ENCODE peak calls at places on chromosomes 12 and 14, in nine cellular contexts. One of them, this sample, is unnamed. For H3K36me3, the result is how much of the 10 kb centered on the place peaks cover.

GRCh38 chr14:29168149-29168548 is 401.6 kb downstream of the FOXG1 start:
- DNase-seq in brain microvascular endothelial cell: no peak
- DNase-seq in lower lobe of right lung: no peak
- DNase-seq in tibial artery: no peak
- DNase-seq in PC-3: no peak
- DNase-seq in WERI-Rb-1: no peak
- DNase-seq in OCI-LY7: no peak
- DNase-seq in psoas muscle: no peak
- DNase-seq in hepatocyte: no peak
- DNase-seq in this sample: no peak

GRCh38 chr12:131869871-131870418 is 24.5 kb upstream of the ULK1 start:
- DNase-seq in brain microvascular endothelial cell: peak
- DNase-seq in lower lobe of right lung: no peak
- DNase-seq in tibial artery: no peak
- DNase-seq in PC-3: peak
- DNase-seq in WERI-Rb-1: no peak
- DNase-seq in OCI-LY7: no peak
- DNase-seq in psoas muscle: no peak
- DNase-seq in hepatocyte: no peak
- DNase-seq in this sample: no peak

GRCh38 chr14:30779210-30779609 is 95.1 kb upstream of the COCH start:
- DNase-seq in brain microvascular endothelial cell: peak
- DNase-seq in lower lobe of right lung: no peak
- DNase-seq in tibial artery: no peak
- DNase-seq in PC-3: peak
- DNase-seq in WERI-Rb-1: no peak
- DNase-seq in OCI-LY7: no peak
- DNase-seq in psoas muscle: no peak
- DNase-seq in hepatocyte: no peak
- DNase-seq in this sample: no peak

GRCh38 chr12:121989951-121990647 is 31.6 kb upstream of the BCL7A start:
- DNase-seq in brain microvascular endothelial cell: no peak
- DNase-seq in lower lobe of right lung: no peak
- DNase-seq in tibial artery: no peak
- DNase-seq in PC-3: no peak
- DNase-seq in WERI-Rb-1: no peak
- DNase-seq in OCI-LY7: no peak
- DNase-seq in psoas muscle: no peak
- DNase-seq in hepatocyte: no peak
- DNase-seq in this sample: no peak

GRCh38 chr14:102668291-102668873 is 75.9 kb downstream of the RCOR1 start:
- DNase-seq in brain microvascular endothelial cell: no peak
- DNase-seq in lower lobe of right lung: no peak
- DNase-seq in tibial artery: no peak
- DNase-seq in PC-3: no peak
- DNase-seq in WERI-Rb-1: no peak
- DNase-seq in OCI-LY7: no peak
- DNase-seq in psoas muscle: no peak
- DNase-seq in hepatocyte: no peak
- DNase-seq in this sample: no peak

GRCh38 chr12:116319316-116319715 is 41.8 kb upstream of the MED13L start:
- DNase-seq in brain microvascular endothelial cell: no peak
- DNase-seq in lower lobe of right lung: no peak
- DNase-seq in tibial artery: no peak
- DNase-seq in PC-3: peak
- DNase-seq in WERI-Rb-1: no peak
- DNase-seq in OCI-LY7: no peak
- DNase-seq in psoas muscle: no peak
- DNase-seq in hepatocyte: no peak
- DNase-seq in this sample: no peak

GRCh38 chr12:124737040-124737419 is 126.6 kb downstream of the SCARB1 start:
- DNase-seq in brain microvascular endothelial cell: no peak
- DNase-seq in lower lobe of right lung: no peak
- DNase-seq in tibial artery: no peak
- DNase-seq in PC-3: peak
- DNase-seq in WERI-Rb-1: no peak
- DNase-seq in OCI-LY7: no peak
- DNase-seq in psoas muscle: no peak
- DNase-seq in hepatocyte: no peak
- DNase-seq in this sample: no peak

GRCh38 chr12:104507672-104508071 is 50.9 kb downstream of the CHST11 start:
- DNase-seq in brain microvascular endothelial cell: no peak
- DNase-seq in lower lobe of right lung: no peak
- DNase-seq in tibial artery: no peak
- DNase-seq in PC-3: no peak
- DNase-seq in WERI-Rb-1: no peak
- DNase-seq in OCI-LY7: no peak
- DNase-seq in psoas muscle: no peak
- DNase-seq in hepatocyte: no peak
- DNase-seq in this sample: no peak

GRCh38 chr12:53302903-53303302 is 3.4 kb downstream of the MYG1 start:
- DNase-seq in brain microvascular endothelial cell: no peak
- DNase-seq in lower lobe of right lung: no peak
- DNase-seq in tibial artery: no peak
- DNase-seq in PC-3: no peak
- DNase-seq in WERI-Rb-1: no peak
- DNase-seq in OCI-LY7: no peak
- DNase-seq in psoas muscle: no peak
- DNase-seq in hepatocyte: no peak
- DNase-seq in this sample: no peak

DNA sequence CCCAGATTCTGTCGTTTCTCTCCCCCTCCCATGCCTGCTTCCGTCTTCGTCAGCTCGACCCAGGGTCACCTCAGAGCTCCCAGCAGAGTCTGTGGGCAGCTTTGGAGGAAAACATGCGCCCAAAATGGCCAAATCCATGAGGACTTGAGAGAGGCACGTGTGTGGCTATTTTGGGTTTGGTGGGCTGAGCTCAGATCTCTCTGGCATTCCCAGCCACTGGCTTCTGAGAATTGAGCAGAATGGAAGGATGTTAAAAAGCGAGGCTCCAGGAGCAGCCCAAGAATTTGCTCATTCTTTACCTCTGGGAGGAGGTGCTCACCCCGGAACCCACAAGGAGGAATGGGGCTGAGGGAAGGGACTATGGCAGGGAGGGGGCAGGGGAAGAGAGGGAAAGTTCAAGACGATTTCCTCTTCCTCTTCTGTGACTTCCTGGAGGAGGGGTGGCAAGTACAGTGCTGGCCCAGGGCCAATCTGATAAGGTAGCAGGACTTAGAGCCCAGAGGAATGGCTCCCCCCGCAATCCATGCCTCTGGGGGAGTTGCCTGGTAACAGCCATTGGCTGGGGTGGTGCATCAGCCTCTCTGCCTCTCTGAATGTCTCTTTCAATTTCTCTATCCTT is 20.1 kb downstream of the TSPAN9 start:
- DNase-seq in brain microvascular endothelial cell: peak
- DNase-seq in lower lobe of right lung: peak
- DNase-seq in tibial artery: peak
- DNase-seq in PC-3: no peak
- DNase-seq in WERI-Rb-1: no peak
- DNase-seq in OCI-LY7: no peak
- DNase-seq in psoas muscle: peak
- DNase-seq in hepatocyte: peak
- DNase-seq in this sample: no peak
- H3K4me3 ChIP-seq in brain microvascular endothelial cell: peak
- H3K4me3 ChIP-seq in lower lobe of right lung: peak
- H3K4me3 ChIP-seq in tibial artery: peak
- H3K4me3 ChIP-seq in PC-3: no peak
- H3K4me3 ChIP-seq in WERI-Rb-1: no peak
- H3K4me3 ChIP-seq in OCI-LY7: no peak
- H3K4me3 ChIP-seq in psoas muscle: no peak
- H3K4me3 ChIP-seq in hepatocyte: no peak
- H3K4me3 ChIP-seq in this sample: no peak

DNA sequence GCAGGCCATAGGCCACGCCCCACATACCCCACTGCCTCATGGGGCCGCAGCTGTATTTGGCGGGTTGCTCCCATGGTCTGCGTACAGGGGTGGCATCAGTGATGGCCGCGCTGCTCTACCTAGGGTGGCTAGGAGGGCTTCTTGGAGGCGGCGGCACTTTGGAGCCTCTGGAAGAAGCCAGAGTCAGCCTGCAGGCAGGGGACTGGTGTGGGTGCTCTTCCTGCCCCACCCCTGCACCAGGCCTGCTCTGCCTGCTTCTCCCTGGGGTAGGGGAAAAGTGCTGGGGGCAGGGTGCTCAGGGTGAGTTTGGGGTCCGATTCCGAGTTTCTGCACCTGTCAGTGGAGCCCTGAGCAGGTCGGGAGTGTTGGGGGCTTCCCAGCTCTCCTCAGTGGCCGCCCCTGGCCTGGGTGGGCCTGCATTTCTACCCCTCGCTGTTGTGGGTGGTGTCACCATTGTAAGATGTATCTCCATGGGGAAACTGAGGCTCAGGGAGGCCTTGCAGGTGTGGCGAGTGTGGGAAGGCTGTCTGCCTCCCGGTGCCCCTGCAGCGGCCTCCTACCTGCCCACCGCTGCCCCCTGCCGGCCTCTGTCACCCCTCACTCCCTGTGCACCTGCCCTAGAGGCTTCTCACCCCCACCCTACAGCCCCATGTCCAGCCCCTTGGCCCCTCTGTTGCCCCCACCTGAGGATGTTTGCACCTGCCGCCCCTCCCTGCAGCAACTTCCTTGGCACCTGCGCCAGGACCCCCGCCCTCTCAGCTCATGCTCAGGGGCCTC is 5.5 kb downstream of the CEP170B start:
- DNase-seq in brain microvascular endothelial cell: no peak
- DNase-seq in lower lobe of right lung: peak
- DNase-seq in tibial artery: peak
- DNase-seq in PC-3: peak
- DNase-seq in WERI-Rb-1: peak
- DNase-seq in OCI-LY7: peak
- DNase-seq in psoas muscle: peak
- DNase-seq in hepatocyte: no peak
- DNase-seq in this sample: no peak
- TF ChIP-seq CTCF in brain microvascular endothelial cell: peak
- TF ChIP-seq CTCF in lower lobe of right lung: peak
- TF ChIP-seq CTCF in tibial artery: peak
- TF ChIP-seq CTCF in PC-3: peak
- TF ChIP-seq CTCF in WERI-Rb-1: peak
- TF ChIP-seq CTCF in OCI-LY7: peak
- TF ChIP-seq CTCF in psoas muscle: peak
- TF ChIP-seq CTCF in hepatocyte: peak
- TF ChIP-seq CTCF in this sample: peak

DNA sequence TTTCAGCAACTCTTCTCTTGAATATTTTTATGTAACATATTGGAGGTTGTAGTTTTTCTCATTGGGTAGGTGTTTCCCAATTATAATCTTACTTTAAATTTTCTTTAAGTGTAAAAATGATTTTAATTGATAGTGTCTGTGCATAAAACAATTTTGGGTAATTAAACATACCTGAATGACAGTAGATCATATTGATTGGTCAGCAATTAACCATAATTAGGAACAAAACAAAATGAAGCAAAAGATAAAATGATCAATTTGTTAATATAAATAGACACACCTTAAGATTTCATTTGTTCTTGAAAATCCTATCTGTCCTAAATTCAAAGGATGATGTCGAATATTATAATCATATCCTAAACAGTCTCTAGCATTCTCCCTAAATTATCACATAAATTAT is 468.3 kb downstream of the PDZRN4 start:
- DNase-seq in brain microvascular endothelial cell: no peak
- DNase-seq in lower lobe of right lung: no peak
- DNase-seq in tibial artery: no peak
- DNase-seq in PC-3: no peak
- DNase-seq in WERI-Rb-1: no peak
- DNase-seq in OCI-LY7: no peak
- DNase-seq in psoas muscle: no peak
- DNase-seq in hepatocyte: no peak
- DNase-seq in this sample: no peak
- H3K36me3 ChIP-seq in brain microvascular endothelial cell: under half
- H3K36me3 ChIP-seq in lower lobe of right lung: under half
- H3K36me3 ChIP-seq in tibial artery: under half
- H3K36me3 ChIP-seq in PC-3: under half
- H3K36me3 ChIP-seq in WERI-Rb-1: under half
- H3K36me3 ChIP-seq in OCI-LY7: under half
- H3K36me3 ChIP-seq in psoas muscle: under half
- H3K36me3 ChIP-seq in hepatocyte: under half
- H3K36me3 ChIP-seq in this sample: under half

DNA sequence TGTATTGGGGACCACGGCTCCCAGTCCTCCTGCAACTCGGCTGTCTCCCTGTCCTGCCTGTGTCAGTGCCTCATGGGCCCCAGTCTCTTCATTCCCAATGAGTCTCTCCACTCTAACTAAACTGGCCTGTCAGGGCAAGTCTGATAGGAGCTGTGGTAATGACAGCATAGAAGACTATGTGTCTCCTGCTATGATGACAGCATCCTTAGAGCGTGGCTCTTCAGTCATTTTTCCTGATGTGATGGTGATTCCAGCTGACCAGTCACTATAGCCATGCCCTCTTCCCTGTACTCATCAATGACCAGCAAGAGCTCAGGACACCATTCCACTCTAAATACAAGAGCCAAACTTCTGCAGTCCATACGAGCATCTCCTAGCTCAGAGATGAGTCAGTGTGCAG is 339.8 kb downstream of the PCNX1 start:
- DNase-seq in brain microvascular endothelial cell: peak
- DNase-seq in lower lobe of right lung: no peak
- DNase-seq in tibial artery: no peak
- DNase-seq in PC-3: no peak
- DNase-seq in WERI-Rb-1: no peak
- DNase-seq in OCI-LY7: no peak
- DNase-seq in psoas muscle: no peak
- DNase-seq in hepatocyte: no peak
- DNase-seq in this sample: no peak
- H3K4me3 ChIP-seq in brain microvascular endothelial cell: no peak
- H3K4me3 ChIP-seq in lower lobe of right lung: no peak
- H3K4me3 ChIP-seq in tibial artery: no peak
- H3K4me3 ChIP-seq in PC-3: no peak
- H3K4me3 ChIP-seq in WERI-Rb-1: no peak
- H3K4me3 ChIP-seq in OCI-LY7: no peak
- H3K4me3 ChIP-seq in psoas muscle: no peak
- H3K4me3 ChIP-seq in hepatocyte: no peak
- H3K4me3 ChIP-seq in this sample: no peak

DNA sequence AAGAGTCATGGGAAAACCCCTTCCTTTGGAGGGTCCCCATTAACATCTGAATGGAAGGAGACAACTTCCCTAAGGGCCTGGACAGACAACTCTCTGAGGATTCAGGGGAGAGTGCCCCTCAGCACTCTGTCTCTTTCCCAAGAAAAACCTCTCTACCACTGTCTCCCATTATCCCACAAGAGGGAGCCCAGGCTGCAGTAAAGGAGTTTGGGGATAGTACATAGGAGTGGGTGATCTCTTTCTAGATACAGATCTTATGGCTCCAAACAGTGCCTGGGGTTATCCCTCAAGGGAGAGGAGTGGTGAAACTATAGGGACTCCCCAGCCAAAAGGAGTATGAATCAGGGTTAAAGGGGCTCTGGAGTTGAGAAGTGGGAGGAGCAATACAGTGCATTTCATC is 6.1 kb downstream of the WNT10B start:
- DNase-seq in brain microvascular endothelial cell: no peak
- DNase-seq in lower lobe of right lung: no peak
- DNase-seq in tibial artery: no peak
- DNase-seq in PC-3: no peak
- DNase-seq in WERI-Rb-1: no peak
- DNase-seq in OCI-LY7: no peak
- DNase-seq in psoas muscle: no peak
- DNase-seq in hepatocyte: no peak
- DNase-seq in this sample: no peak
- TF ChIP-seq CTCF in brain microvascular endothelial cell: peak
- TF ChIP-seq CTCF in lower lobe of right lung: peak
- TF ChIP-seq CTCF in tibial artery: no peak
- TF ChIP-seq CTCF in PC-3: peak
- TF ChIP-seq CTCF in WERI-Rb-1: peak
- TF ChIP-seq CTCF in OCI-LY7: no peak
- TF ChIP-seq CTCF in psoas muscle: peak
- TF ChIP-seq CTCF in hepatocyte: peak
- TF ChIP-seq CTCF in this sample: peak

This sample was measured in kidney epithelial cell.